ENCODE peak calls at places on chromosomes 5 and 9, in eight cellular contexts. K is Peyer's patch, T is ovary, I is GM10248, Z is iPS-NIHi11, O is DMS153, J is T follicular helper cell, V is hypothalamus. L is an unnamed sample.
A peak's percentile ranks its signal among the peaks of the same experiment; 100 is the strongest.

GRCh38 chr9:82117528-82117927 is 129.0 kb downstream of the SPATA31D1 start:
- DNase-seq in K (no peak), T (no peak), I (no peak), Z (no peak), O (no peak), J (no peak), V (no peak), L (no peak)

GRCh38 chr5:20286512-20286911 is 298.5 kb upstream of the CDH18 start:
- DNase-seq in K (no peak), T (no peak), I (no peak), Z (no peak), O (no peak), J (no peak), V (no peak), L (no peak)

GRCh38 chr9:124502711-124503702 is 4.2 kb downstream of the NR5A1 start:
- DNase-seq in K (no peak), T (peak; percentile 29), I (no peak), Z (no peak), O (no peak), J (no peak), V (no peak), L (no peak)

GRCh38 chr5:81817086-81817485 is 66.2 kb upstream of the SSBP2 start:
- DNase-seq in K (no peak), T (no peak), I (no peak), Z (no peak), O (no peak), J (no peak), V (no peak), L (no peak)

GRCh38 chr5:132102101-132102701 is 28.6 kb downstream of the CSF2 start:
- DNase-seq in K (no peak), T (no peak), I (no peak), Z (no peak), O (no peak), J (peak; percentile 1), V (no peak), L (no peak)

GRCh38 chr9:109912082-109912581 is 132.1 kb downstream of the PALM2AKAP2 start:
- DNase-seq in K (no peak), T (no peak), I (no peak), Z (no peak), O (peak; percentile 17), J (no peak), V (no peak), L (peak; percentile 36)

GRCh38 chr5:129135633-129136032 is 41.1 kb downstream of the ISOC1 start:
- DNase-seq in K (no peak), T (no peak), I (no peak), Z (no peak), O (no peak), J (no peak), V (no peak), L (no peak)

GRCh38 chr9:99451121-99451606 is 229.1 kb downstream of the SEC61B start:
- DNase-seq in K (no peak), T (no peak), I (no peak), Z (no peak), O (no peak), J (no peak), V (no peak), L (no peak)

GRCh38 chr9:31210982-31211570 is 1173.4 kb upstream of the ACO1 start:
- DNase-seq in K (peak; percentile 46), T (no peak), I (peak; percentile 4), Z (no peak), O (no peak), J (no peak), V (no peak), L (no peak)

GRCh38 chr9:38421498-38422211 is 2.6 kb downstream of the IGFBPL1 start:
- DNase-seq in K (no peak), T (no peak), I (no peak), Z (peak; percentile 65), O (peak; percentile 15), J (no peak), V (no peak), L (no peak)

L was measured in NCI-H2029.